ENCODE peak calls at places on chromosomes 13 and 19, in five cellular contexts. S is thoracic aorta; E is neural progenitor cell; A is naive thymus-derived CD4-positive, alpha-beta T cell; G is thyroid gland. W is an unnamed sample.
A peak's percentile ranks its signal among the peaks of the same experiment; 100 is the strongest.

GRCh38 chr13:62038214-62038613 is 622.6 kb upstream of the PCDH20 start:
- DNase-seq in S (no peak), E (no peak), A (no peak), G (no peak), W (no peak)

GRCh38 chr13:97758317-97758716 is 195.2 kb upstream of the IPO5 start:
- DNase-seq in S (no peak), E (no peak), A (no peak), G (no peak), W (no peak)

GRCh38 chr13:28171266-28171665 is 32.9 kb downstream of the PAN3 start:
- DNase-seq in S (no peak), E (no peak), A (no peak), G (peak; percentile 75), W (no peak)

GRCh38 chr19:8526345-8527062 is 12.5 kb upstream of the ZNF414 start:
- DNase-seq in S (peak; percentile 77), E (peak; percentile 96), A (no peak), G (peak; percentile 93), W (no peak)

GRCh38 chr19:29714371-29714952 is 599 bp downstream of the C19orf12 start:
- DNase-seq in S (no peak), E (no peak), A (peak; percentile 64), G (no peak), W (peak; percentile 32)

GRCh38 chr13:41941174-41941573 is 19.7 kb downstream of the VWA8 start:
- DNase-seq in S (no peak), E (no peak), A (no peak), G (no peak), W (no peak)

GRCh38 chr13:24671367-24672117 is 8.7 kb upstream of the ATP12A start:
- DNase-seq in S (no peak), E (peak; percentile 69), A (no peak), G (peak; percentile 34), W (peak; percentile 11)

GRCh38 chr19:46716672-46717033 is 261 bp downstream of the PRKD2 start:
- DNase-seq in S (no peak), E (peak; percentile 58), A (no peak), G (no peak), W (no peak)

GRCh38 chr19:1411255-1412191 is 4.1 kb downstream of the DAZAP1 start:
- DNase-seq in S (peak; percentile 24), E (no peak), A (no peak), G (no peak), W (no peak)

GRCh38 chr13:23470706-23471610 is 37.5 kb upstream of the SACS start:
- DNase-seq in S (no peak), E (peak; percentile 23), A (no peak), G (no peak), W (no peak)

GRCh38 chr19:1094978-1095701 is at the start of gene POLR2E:
- DNase-seq in S (peak; percentile 92), E (peak; percentile 99), A (peak; percentile 97), G (peak; percentile 99), W (peak; percentile 96)

GRCh38 chr19:47157455-47158321 is 27.1 kb downstream of the SAE1 start:
- DNase-seq in S (peak; percentile 2), E (peak; percentile 62), A (peak; percentile 38), G (peak; percentile 74), W (peak; percentile 90)

GRCh38 chr19:6020972-6021805 is 43.2 kb upstream of the RANBP3 start:
- DNase-seq in S (no peak), E (no peak), A (no peak), G (no peak), W (no peak)

GRCh38 chr13:97932006-97932405 is 21.5 kb upstream of the IPO5 start:
- DNase-seq in S (no peak), E (no peak), A (no peak), G (no peak), W (no peak)

GRCh38 chr13:24097064-24097463 is 63.5 kb upstream of the SPATA13 start:
- DNase-seq in S (no peak), E (no peak), A (no peak), G (no peak), W (no peak)

GRCh38 chr19:46180701-46181385 is 32.8 kb downstream of the IGFL2 start:
- DNase-seq in S (no peak), E (no peak), A (no peak), G (no peak), W (no peak)

GRCh38 chr13:29892149-29892548 is 41.7 kb upstream of the UBL3 start:
- DNase-seq in S (no peak), E (no peak), A (no peak), G (no peak), W (no peak)

GRCh38 chr19:58056861-58057260 is 2.2 kb upstream of the ZNF135 start:
- DNase-seq in S (no peak), E (no peak), A (no peak), G (no peak), W (no peak)

GRCh38 chr19:5023128-5023571 is 54.2 kb downstream of the KDM4B start:
- DNase-seq in S (no peak), E (no peak), A (no peak), G (peak; percentile 96), W (no peak)

GRCh38 chr19:35743640-35744306 is 1.4 kb downstream of the U2AF1L4 start:
- DNase-seq in S (no peak), E (no peak), A (no peak), G (no peak), W (no peak)
- H3K4me3 ChIP-seq in S (peak overlapping the region; percentile 91), E (peak overlapping the region; percentile 87), A (peak overlapping the region; percentile 99), G (no peak overlapping the region), W (peak overlapping the region; percentile 86)

GRCh38 chr19:39568604-39569003 is 28.6 kb upstream of the EID2 start:
- DNase-seq in S (no peak), E (no peak), A (no peak), G (no peak), W (no peak)

GRCh38 chr19:39563408-39563807 is 23.4 kb upstream of the EID2 start:
- DNase-seq in S (no peak), E (no peak), A (no peak), G (peak; percentile 84), W (no peak)

GRCh38 chr19:39566064-39566463 is 26.1 kb upstream of the EID2 start:
- DNase-seq in S (no peak), E (no peak), A (no peak), G (no peak), W (no peak)
- H3K4me3 ChIP-seq in S (no peak overlapping the region), E (no peak overlapping the region), A (no peak overlapping the region), G (no peak overlapping the region), W (no peak overlapping the region)

GRCh38 chr19:51224163-51224641 is 678 bp upstream of the CD33 start:
- DNase-seq in S (no peak), E (no peak), A (no peak), G (no peak), W (no peak)

DNA sequence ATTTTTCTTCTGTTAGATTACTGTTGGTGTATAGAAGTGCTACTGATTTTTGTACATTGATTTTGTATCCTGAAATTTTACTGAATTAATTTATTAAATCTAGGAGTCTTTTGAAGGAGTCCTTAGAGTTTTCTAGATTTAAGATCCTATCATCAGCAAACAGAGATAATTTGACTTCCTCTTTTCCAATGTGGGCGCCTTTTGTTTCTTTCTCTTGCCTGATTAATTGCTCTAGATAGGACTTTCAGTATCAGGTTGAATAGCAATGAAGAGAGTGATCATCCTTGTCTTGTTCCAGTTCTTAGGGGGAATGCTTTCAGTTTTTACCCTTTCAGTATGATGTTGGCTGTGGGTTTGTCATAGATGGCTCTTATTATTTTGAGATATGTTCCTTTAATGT is 5.6 kb upstream of the CD33 start:
- DNase-seq in S (no peak), E (no peak), A (no peak), G (no peak), W (no peak)
- H3K4me3 ChIP-seq in S (no peak overlapping the region), E (no peak overlapping the region), A (no peak overlapping the region), G (no peak overlapping the region), W (no peak overlapping the region)

GRCh38 chr19:9786819-9787218 is 18.3 kb upstream of the ZNF846 start:
- DNase-seq in S (no peak), E (no peak), A (no peak), G (no peak), W (no peak)

GRCh38 chr19:9791552-9792181 is 23.1 kb upstream of the ZNF846 start:
- DNase-seq in S (peak; percentile 99), E (peak; percentile 99), A (peak; percentile 98), G (peak; percentile 97), W (peak; percentile 91)

GRCh38 chr19:9792191-9793050 is 23.9 kb upstream of the ZNF846 start:
- DNase-seq in S (peak; percentile 97), E (peak; percentile 99), A (peak; percentile 96), G (peak; percentile 96), W (peak; percentile 92)

GRCh38 chr19:9786342-9786741 is 17.8 kb upstream of the ZNF846 start:
- DNase-seq in S (no peak), E (no peak), A (no peak), G (no peak), W (no peak)

DNA sequence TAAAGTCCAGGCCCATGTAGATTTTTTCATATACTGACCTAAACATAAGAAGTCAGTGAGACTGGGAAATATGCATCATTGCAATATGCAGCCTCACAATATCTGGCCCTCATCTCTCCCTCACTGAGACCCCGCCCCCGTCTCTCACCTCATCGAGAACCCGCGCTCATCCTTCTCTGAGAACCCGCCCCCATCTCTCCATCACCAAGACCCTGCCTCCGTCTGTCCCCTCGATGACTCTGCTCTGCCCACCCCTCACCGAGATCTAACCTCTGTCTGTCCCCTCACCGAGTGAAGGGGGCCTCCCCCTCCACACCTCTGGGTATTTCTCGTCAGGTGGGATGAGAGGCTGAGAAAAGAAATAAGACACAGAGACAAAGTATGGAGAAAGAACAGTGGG is 20.5 kb upstream of the ZNF846 start:
- DNase-seq in S (no peak), E (no peak), A (no peak), G (no peak), W (no peak)
- H3K4me3 ChIP-seq in S (no peak overlapping the region), E (no peak overlapping the region), A (no peak overlapping the region), G (no peak overlapping the region), W (no peak overlapping the region)

GRCh38 chr13:35475960-35476943 is at the start of gene MAB21L1:
- DNase-seq in S (no peak), E (peak; percentile 81), A (no peak), G (no peak), W (no peak)

GRCh38 chr13:35471466-35472307 is 4.8 kb downstream of the MAB21L1 start:
- DNase-seq in S (no peak), E (peak; percentile 66), A (no peak), G (no peak), W (no peak)

GRCh38 chr13:35472308-35473008 is 4.0 kb downstream of the MAB21L1 start:
- DNase-seq in S (no peak), E (peak; percentile 28), A (no peak), G (no peak), W (peak; percentile 32)

GRCh38 chr13:35475131-35475959 is 1.1 kb downstream of the MAB21L1 start:
- DNase-seq in S (no peak), E (peak; percentile 66), A (no peak), G (no peak), W (no peak)

DNA sequence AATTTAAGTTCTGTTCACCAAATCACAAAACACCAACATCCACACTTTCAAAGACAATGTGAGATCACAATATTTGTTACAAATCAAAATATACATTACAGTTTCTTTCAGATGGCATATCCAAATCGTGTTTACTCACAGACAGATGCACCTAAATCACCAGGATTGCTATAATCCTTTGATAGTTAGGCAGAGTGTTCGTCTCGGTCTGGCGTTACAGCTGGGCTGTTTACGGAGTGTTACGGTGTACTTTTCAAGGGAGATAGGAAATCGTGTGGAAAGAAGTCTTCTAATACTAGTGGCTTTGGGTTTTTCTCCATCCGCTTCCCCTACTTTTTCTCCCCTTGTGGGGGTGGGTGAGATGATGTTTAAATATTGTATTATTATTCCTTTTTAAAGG is 1.9 kb downstream of the MAB21L1 start:
- DNase-seq in S (no peak), E (peak; percentile 55), A (no peak), G (no peak), W (no peak)
- H3K4me3 ChIP-seq in S (peak overlapping the region; percentile 66), E (peak overlapping the region; percentile 48), A (no peak overlapping the region), G (peak overlapping the region; percentile 22), W (no peak overlapping the region)

GRCh38 chr13:19794552-19795143 is 11.9 kb upstream of the PSPC1 start:
- DNase-seq in S (no peak), E (no peak), A (no peak), G (peak; percentile 57), W (no peak)
- H3K4me3 ChIP-seq in S (no peak overlapping the region), E (no peak overlapping the region), A (no peak overlapping the region), G (no peak overlapping the region), W (no peak overlapping the region)